ENCODE peak calls at places on chromosomes 4 and X, in five cellular contexts. One of them, this sample, is unnamed.

GRCh38 chrX:121052122-121052521 is 4.7 kb downstream of the GLUD2 start:
- DNase-seq in stimulated activated CD4-positive, alpha-beta T cell treated with anti-CD3 and anti-CD28 coated beads, TNF-alpha, amount 100 ng/mL, for 1 hour: no peak
- DNase-seq in HFFc6: no peak
- DNase-seq in HEK293T: no peak
- DNase-seq in BJ: no peak
- DNase-seq in this sample: no peak

GRCh38 chr4:8345053-8345945 is 75.7 kb downstream of the HTRA3 start:
- DNase-seq in stimulated activated CD4-positive, alpha-beta T cell treated with anti-CD3 and anti-CD28 coated beads, TNF-alpha, amount 100 ng/mL, for 1 hour: no peak
- DNase-seq in HFFc6: no peak
- DNase-seq in HEK293T: no peak
- DNase-seq in BJ: no peak
- DNase-seq in this sample: peak

GRCh38 chrX:39499996-39500395 is 597.8 kb downstream of the BCOR start:
- DNase-seq in stimulated activated CD4-positive, alpha-beta T cell treated with anti-CD3 and anti-CD28 coated beads, TNF-alpha, amount 100 ng/mL, for 1 hour: no peak
- DNase-seq in HFFc6: no peak
- DNase-seq in HEK293T: no peak
- DNase-seq in BJ: no peak
- DNase-seq in this sample: no peak

GRCh38 chr4:2290488-2290887 is 28.6 kb upstream of the MXD4 start:
- DNase-seq in stimulated activated CD4-positive, alpha-beta T cell treated with anti-CD3 and anti-CD28 coated beads, TNF-alpha, amount 100 ng/mL, for 1 hour: no peak
- DNase-seq in HFFc6: no peak
- DNase-seq in HEK293T: no peak
- DNase-seq in BJ: no peak
- DNase-seq in this sample: no peak

GRCh38 chr4:128168701-128169100 is 107.6 kb downstream of the LARP1B start:
- DNase-seq in stimulated activated CD4-positive, alpha-beta T cell treated with anti-CD3 and anti-CD28 coated beads, TNF-alpha, amount 100 ng/mL, for 1 hour: no peak
- DNase-seq in HFFc6: no peak
- DNase-seq in HEK293T: no peak
- DNase-seq in BJ: no peak
- DNase-seq in this sample: no peak

GRCh38 chr4:165398570-165398969 is 19.8 kb downstream of the CPE start:
- DNase-seq in stimulated activated CD4-positive, alpha-beta T cell treated with anti-CD3 and anti-CD28 coated beads, TNF-alpha, amount 100 ng/mL, for 1 hour: no peak
- DNase-seq in HFFc6: no peak
- DNase-seq in HEK293T: peak
- DNase-seq in BJ: no peak
- DNase-seq in this sample: peak

GRCh38 chr4:138952405-138952804 is 63.2 kb upstream of the NOCT start:
- DNase-seq in stimulated activated CD4-positive, alpha-beta T cell treated with anti-CD3 and anti-CD28 coated beads, TNF-alpha, amount 100 ng/mL, for 1 hour: peak
- DNase-seq in HFFc6: no peak
- DNase-seq in HEK293T: no peak
- DNase-seq in BJ: no peak
- DNase-seq in this sample: no peak

GRCh38 chr4:102445213-102445612 is 55.9 kb upstream of the NFKB1 start:
- DNase-seq in stimulated activated CD4-positive, alpha-beta T cell treated with anti-CD3 and anti-CD28 coated beads, TNF-alpha, amount 100 ng/mL, for 1 hour: no peak
- DNase-seq in HFFc6: no peak
- DNase-seq in HEK293T: no peak
- DNase-seq in BJ: no peak
- DNase-seq in this sample: no peak

GRCh38 chrX:115147220-115147619 is 42.0 kb upstream of the RBMXL3 start:
- DNase-seq in stimulated activated CD4-positive, alpha-beta T cell treated with anti-CD3 and anti-CD28 coated beads, TNF-alpha, amount 100 ng/mL, for 1 hour: no peak
- DNase-seq in HFFc6: no peak
- DNase-seq in HEK293T: peak
- DNase-seq in BJ: no peak
- DNase-seq in this sample: peak

GRCh38 chrX:10971759-10972158 is 139.4 kb upstream of the HCCS start:
- DNase-seq in stimulated activated CD4-positive, alpha-beta T cell treated with anti-CD3 and anti-CD28 coated beads, TNF-alpha, amount 100 ng/mL, for 1 hour: no peak
- DNase-seq in HFFc6: no peak
- DNase-seq in HEK293T: no peak
- DNase-seq in BJ: no peak
- DNase-seq in this sample: no peak

GRCh38 chrX:16239211-16239610 is 71.9 kb downstream of the MAGEB17 start:
- DNase-seq in stimulated activated CD4-positive, alpha-beta T cell treated with anti-CD3 and anti-CD28 coated beads, TNF-alpha, amount 100 ng/mL, for 1 hour: no peak
- DNase-seq in HFFc6: peak
- DNase-seq in HEK293T: no peak
- DNase-seq in BJ: no peak
- DNase-seq in this sample: no peak

GRCh38 chrX:155148724-155149537 is 67.3 kb upstream of the VBP1 start:
- DNase-seq in stimulated activated CD4-positive, alpha-beta T cell treated with anti-CD3 and anti-CD28 coated beads, TNF-alpha, amount 100 ng/mL, for 1 hour: no peak
- DNase-seq in HFFc6: peak
- DNase-seq in HEK293T: peak
- DNase-seq in BJ: no peak
- DNase-seq in this sample: peak

GRCh38 chr4:153185453-153185852 is 18.8 kb upstream of the TRIM2 start:
- DNase-seq in stimulated activated CD4-positive, alpha-beta T cell treated with anti-CD3 and anti-CD28 coated beads, TNF-alpha, amount 100 ng/mL, for 1 hour: no peak
- DNase-seq in HFFc6: no peak
- DNase-seq in HEK293T: no peak
- DNase-seq in BJ: no peak
- DNase-seq in this sample: no peak

GRCh38 chr4:182748283-182748682 is 168.9 kb downstream of the DCTD start:
- DNase-seq in stimulated activated CD4-positive, alpha-beta T cell treated with anti-CD3 and anti-CD28 coated beads, TNF-alpha, amount 100 ng/mL, for 1 hour: no peak
- DNase-seq in HFFc6: no peak
- DNase-seq in HEK293T: no peak
- DNase-seq in BJ: no peak
- DNase-seq in this sample: peak

GRCh38 chrX:115625577-115626301 is 64.8 kb downstream of the PLS3 start:
- DNase-seq in stimulated activated CD4-positive, alpha-beta T cell treated with anti-CD3 and anti-CD28 coated beads, TNF-alpha, amount 100 ng/mL, for 1 hour: no peak
- DNase-seq in HFFc6: peak
- DNase-seq in HEK293T: no peak
- DNase-seq in BJ: no peak
- DNase-seq in this sample: no peak

GRCh38 chrX:70455366-70456202 is 10.9 kb downstream of the DLG3 start:
- DNase-seq in stimulated activated CD4-positive, alpha-beta T cell treated with anti-CD3 and anti-CD28 coated beads, TNF-alpha, amount 100 ng/mL, for 1 hour: no peak
- DNase-seq in HFFc6: no peak
- DNase-seq in HEK293T: no peak
- DNase-seq in BJ: no peak
- DNase-seq in this sample: peak

GRCh38 chrX:130171446-130172126 is at the start of gene RAB33A:
- DNase-seq in stimulated activated CD4-positive, alpha-beta T cell treated with anti-CD3 and anti-CD28 coated beads, TNF-alpha, amount 100 ng/mL, for 1 hour: no peak
- DNase-seq in HFFc6: no peak
- DNase-seq in HEK293T: no peak
- DNase-seq in BJ: no peak
- DNase-seq in this sample: peak

GRCh38 chrX:21831496-21831895 is 7.9 kb upstream of the MBTPS2 start:
- DNase-seq in stimulated activated CD4-positive, alpha-beta T cell treated with anti-CD3 and anti-CD28 coated beads, TNF-alpha, amount 100 ng/mL, for 1 hour: no peak
- DNase-seq in HFFc6: no peak
- DNase-seq in HEK293T: no peak
- DNase-seq in BJ: no peak
- DNase-seq in this sample: no peak

GRCh38 chr4:170979736-170980135 is 833.5 kb upstream of the GALNTL6 start:
- DNase-seq in stimulated activated CD4-positive, alpha-beta T cell treated with anti-CD3 and anti-CD28 coated beads, TNF-alpha, amount 100 ng/mL, for 1 hour: no peak
- DNase-seq in HFFc6: no peak
- DNase-seq in HEK293T: no peak
- DNase-seq in BJ: no peak
- DNase-seq in this sample: peak

GRCh38 chrX:41823402-41823801 is 99.4 kb downstream of the GPR82 start:
- DNase-seq in stimulated activated CD4-positive, alpha-beta T cell treated with anti-CD3 and anti-CD28 coated beads, TNF-alpha, amount 100 ng/mL, for 1 hour: no peak
- DNase-seq in HFFc6: no peak
- DNase-seq in HEK293T: no peak
- DNase-seq in BJ: no peak
- DNase-seq in this sample: no peak

GRCh38 chr4:108006361-108006760 is 16.7 kb downstream of the HADH start:
- DNase-seq in stimulated activated CD4-positive, alpha-beta T cell treated with anti-CD3 and anti-CD28 coated beads, TNF-alpha, amount 100 ng/mL, for 1 hour: no peak
- DNase-seq in HFFc6: no peak
- DNase-seq in HEK293T: no peak
- DNase-seq in BJ: no peak
- DNase-seq in this sample: no peak

GRCh38 chr4:165709973-165710526 is 163.0 kb upstream of the TLL1 start:
- DNase-seq in stimulated activated CD4-positive, alpha-beta T cell treated with anti-CD3 and anti-CD28 coated beads, TNF-alpha, amount 100 ng/mL, for 1 hour: no peak
- DNase-seq in HFFc6: no peak
- DNase-seq in HEK293T: no peak
- DNase-seq in BJ: no peak
- DNase-seq in this sample: peak

GRCh38 chr4:101199507-101200285 is 147.6 kb downstream of the PPP3CA start:
- DNase-seq in stimulated activated CD4-positive, alpha-beta T cell treated with anti-CD3 and anti-CD28 coated beads, TNF-alpha, amount 100 ng/mL, for 1 hour: no peak
- DNase-seq in HFFc6: peak
- DNase-seq in HEK293T: no peak
- DNase-seq in BJ: peak
- DNase-seq in this sample: peak

GRCh38 chr4:83929550-83929949 is 393.6 kb downstream of the GPAT3 start:
- DNase-seq in stimulated activated CD4-positive, alpha-beta T cell treated with anti-CD3 and anti-CD28 coated beads, TNF-alpha, amount 100 ng/mL, for 1 hour: no peak
- DNase-seq in HFFc6: no peak
- DNase-seq in HEK293T: no peak
- DNase-seq in BJ: no peak
- DNase-seq in this sample: peak

GRCh38 chr4:147831452-147832192 is 99.7 kb downstream of the ARHGAP10 start:
- DNase-seq in stimulated activated CD4-positive, alpha-beta T cell treated with anti-CD3 and anti-CD28 coated beads, TNF-alpha, amount 100 ng/mL, for 1 hour: no peak
- DNase-seq in HFFc6: peak
- DNase-seq in HEK293T: no peak
- DNase-seq in BJ: peak
- DNase-seq in this sample: peak

GRCh38 chr4:1400191-1400805 is 5.9 kb downstream of the NKX1-1 start:
- DNase-seq in stimulated activated CD4-positive, alpha-beta T cell treated with anti-CD3 and anti-CD28 coated beads, TNF-alpha, amount 100 ng/mL, for 1 hour: no peak
- DNase-seq in HFFc6: no peak
- DNase-seq in HEK293T: no peak
- DNase-seq in BJ: no peak
- DNase-seq in this sample: no peak

GRCh38 chrX:134520860-134521390 is 61.0 kb downstream of the HPRT1 start:
- DNase-seq in stimulated activated CD4-positive, alpha-beta T cell treated with anti-CD3 and anti-CD28 coated beads, TNF-alpha, amount 100 ng/mL, for 1 hour: no peak
- DNase-seq in HFFc6: peak
- DNase-seq in HEK293T: peak
- DNase-seq in BJ: no peak
- DNase-seq in this sample: peak

GRCh38 chr4:7365472-7366179 is 69.1 kb downstream of the PSAPL1 start:
- DNase-seq in stimulated activated CD4-positive, alpha-beta T cell treated with anti-CD3 and anti-CD28 coated beads, TNF-alpha, amount 100 ng/mL, for 1 hour: no peak
- DNase-seq in HFFc6: no peak
- DNase-seq in HEK293T: no peak
- DNase-seq in BJ: no peak
- DNase-seq in this sample: peak

GRCh38 chr4:26197018-26197779 is 123.6 kb upstream of the RBPJ start:
- DNase-seq in stimulated activated CD4-positive, alpha-beta T cell treated with anti-CD3 and anti-CD28 coated beads, TNF-alpha, amount 100 ng/mL, for 1 hour: peak
- DNase-seq in HFFc6: peak
- DNase-seq in HEK293T: no peak
- DNase-seq in BJ: peak
- DNase-seq in this sample: no peak

GRCh38 chr4:2831611-2832308 is 11.9 kb upstream of the ADD1 start:
- DNase-seq in stimulated activated CD4-positive, alpha-beta T cell treated with anti-CD3 and anti-CD28 coated beads, TNF-alpha, amount 100 ng/mL, for 1 hour: no peak
- DNase-seq in HFFc6: no peak
- DNase-seq in HEK293T: no peak
- DNase-seq in BJ: no peak
- DNase-seq in this sample: no peak

GRCh38 chr4:139934786-139935330 is 219.1 kb downstream of the MAML3 start:
- DNase-seq in stimulated activated CD4-positive, alpha-beta T cell treated with anti-CD3 and anti-CD28 coated beads, TNF-alpha, amount 100 ng/mL, for 1 hour: no peak
- DNase-seq in HFFc6: no peak
- DNase-seq in HEK293T: no peak
- DNase-seq in BJ: no peak
- DNase-seq in this sample: no peak

GRCh38 chr4:18815779-18816173 is 794.2 kb upstream of the LCORL start:
- DNase-seq in stimulated activated CD4-positive, alpha-beta T cell treated with anti-CD3 and anti-CD28 coated beads, TNF-alpha, amount 100 ng/mL, for 1 hour: no peak
- DNase-seq in HFFc6: no peak
- DNase-seq in HEK293T: no peak
- DNase-seq in BJ: no peak
- DNase-seq in this sample: peak

GRCh38 chr4:56158483-56158882 is 209.7 kb downstream of the CEP135 start:
- DNase-seq in stimulated activated CD4-positive, alpha-beta T cell treated with anti-CD3 and anti-CD28 coated beads, TNF-alpha, amount 100 ng/mL, for 1 hour: no peak
- DNase-seq in HFFc6: no peak
- DNase-seq in HEK293T: no peak
- DNase-seq in BJ: no peak
- DNase-seq in this sample: peak

GRCh38 chrX:43970528-43970927 is 2.7 kb downstream of the NDP start:
- DNase-seq in stimulated activated CD4-positive, alpha-beta T cell treated with anti-CD3 and anti-CD28 coated beads, TNF-alpha, amount 100 ng/mL, for 1 hour: no peak
- DNase-seq in HFFc6: peak
- DNase-seq in HEK293T: no peak
- DNase-seq in BJ: no peak
- DNase-seq in this sample: peak

GRCh38 chr4:166274136-166274761 is 401.2 kb downstream of the TLL1 start:
- DNase-seq in stimulated activated CD4-positive, alpha-beta T cell treated with anti-CD3 and anti-CD28 coated beads, TNF-alpha, amount 100 ng/mL, for 1 hour: no peak
- DNase-seq in HFFc6: no peak
- DNase-seq in HEK293T: no peak
- DNase-seq in BJ: no peak
- DNase-seq in this sample: no peak

GRCh38 chr4:52997132-52997416 is 135.0 kb downstream of the RASL11B start:
- DNase-seq in stimulated activated CD4-positive, alpha-beta T cell treated with anti-CD3 and anti-CD28 coated beads, TNF-alpha, amount 100 ng/mL, for 1 hour: no peak
- DNase-seq in HFFc6: no peak
- DNase-seq in HEK293T: no peak
- DNase-seq in BJ: no peak
- DNase-seq in this sample: no peak

GRCh38 chr4:21117771-21118170 is 417.5 kb downstream of the PACRGL start:
- DNase-seq in stimulated activated CD4-positive, alpha-beta T cell treated with anti-CD3 and anti-CD28 coated beads, TNF-alpha, amount 100 ng/mL, for 1 hour: no peak
- DNase-seq in HFFc6: no peak
- DNase-seq in HEK293T: no peak
- DNase-seq in BJ: no peak
- DNase-seq in this sample: no peak

This sample was measured in DMS53.